ENCODE peak calls at places on chromosome 14, in eight cellular contexts. S is H1, J is mammary epithelial cell, V is pancreas, M is GM23338, H is heart left ventricle, A is thyroid gland, B is Peyer's patch. L is an unnamed sample.

GRCh38 chr14:84209021-84209420 is 1320.9 kb upstream of the FLRT2 start:
- DNase-seq in S (no peak), J (no peak), H (no peak), M (no peak), A (no peak), V (no peak), B (no peak), L (no peak)

GRCh38 chr14:67618617-67619063 is 1.1 kb upstream of the ARG2 start:
- DNase-seq in M (peak), B (no peak), S (no peak), V (peak), H (no peak), A (no peak), J (peak), L (peak)

GRCh38 chr14:37890095-37890494 is 294.7 kb downstream of the TTC6 start:
- DNase-seq in B (no peak), M (no peak), V (no peak), J (no peak), H (no peak), S (no peak), A (no peak), L (no peak)

GRCh38 chr14:60637490-60638452 is 11.5 kb downstream of the SIX1 start:
- DNase-seq in M (peak), S (peak), V (no peak), B (peak), H (no peak), A (no peak), J (no peak), L (no peak)

GRCh38 chr14:94464290-94464689 is 11.7 kb upstream of the SERPINA11 start:
- DNase-seq in J (no peak), H (no peak), B (no peak), A (no peak), V (no peak), S (no peak), M (no peak), L (no peak)

GRCh38 chr14:104266643-104267575 is 128.5 kb downstream of the KIF26A start:
- DNase-seq in H (peak), M (no peak), V (peak), J (no peak), S (no peak), A (no peak), B (peak), L (peak)

GRCh38 chr14:81638656-81639055 is 105.0 kb upstream of the SEL1L start:
- DNase-seq in B (no peak), A (no peak), H (no peak), S (no peak), M (no peak), J (no peak), V (no peak), L (no peak)

GRCh38 chr14:46580941-46581671 is 70.5 kb downstream of the RPL10L start:
- DNase-seq in M (peak), V (no peak), A (no peak), J (peak), H (no peak), B (no peak), S (peak), L (peak)

GRCh38 chr14:71405676-71406075 is 498.4 kb downstream of the PCNX1 start:
- DNase-seq in V (no peak), S (no peak), H (no peak), M (no peak), A (no peak), J (no peak), B (no peak), L (no peak)

GRCh38 chr14:51202914-51203665 is 37.0 kb upstream of the TMX1 start:
- DNase-seq in B (no peak), A (no peak), S (no peak), V (no peak), M (no peak), H (no peak), J (no peak), L (no peak)

GRCh38 chr14:98144964-98145363 is 1127.0 kb downstream of the BCL11B start:
- DNase-seq in B (no peak), S (no peak), V (no peak), A (no peak), H (no peak), M (no peak), J (peak), L (no peak)

GRCh38 chr14:61652526-61653262 is 42.6 kb upstream of the HIF1A start:
- DNase-seq in M (no peak), H (no peak), B (no peak), S (no peak), A (no peak), J (no peak), V (no peak), L (no peak)

GRCh38 chr14:45990252-45990651 is 661.3 kb downstream of the RPL10L start:
- DNase-seq in B (no peak), S (no peak), A (no peak), V (no peak), H (no peak), M (peak), J (no peak), L (no peak)

GRCh38 chr14:104206281-104206904 is 68.0 kb downstream of the KIF26A start:
- DNase-seq in H (no peak), S (no peak), M (no peak), V (peak), J (no peak), A (peak), B (peak), L (peak)

GRCh38 chr14:35133542-35134328 is 11.4 kb downstream of the PRORP start:
- DNase-seq in S (no peak), A (no peak), V (no peak), M (no peak), H (no peak), J (no peak), B (no peak), L (no peak)

GRCh38 chr14:65164068-65164824 is 61.9 kb upstream of the MAX start:
- DNase-seq in A (no peak), H (no peak), B (no peak), V (peak), J (no peak), M (peak), S (no peak), L (peak)

GRCh38 chr14:68787235-68787727 is 5.6 kb downstream of the ZFP36L1 start:
- DNase-seq in B (no peak), S (no peak), M (peak), A (peak), J (no peak), V (peak), H (no peak), L (peak)

GRCh38 chr14:87971010-87971409 is 22.0 kb downstream of the GALC start:
- DNase-seq in B (no peak), H (no peak), V (no peak), A (no peak), M (no peak), J (no peak), S (no peak), L (no peak)

GRCh38 chr14:65184032-65184764 is 81.9 kb upstream of the MAX start:
- DNase-seq in S (no peak), J (peak), H (no peak), A (no peak), V (no peak), B (no peak), M (no peak), L (no peak)

GRCh38 chr14:32201816-32202467 is at the start of gene RNU6-7:
- DNase-seq in A (peak), H (no peak), M (peak), J (peak), B (no peak), V (no peak), S (peak), L (peak)

GRCh38 chr14:92926931-92927330 is 4.0 kb downstream of the CHGA start:
- DNase-seq in S (no peak), H (no peak), V (no peak), M (no peak), J (peak), B (no peak), A (no peak), L (no peak)

GRCh38 chr14:75278422-75279152 is at the start of gene FOS:
- DNase-seq in J (peak), V (peak), M (peak), A (peak), B (peak), H (peak), S (peak), L (peak)

GRCh38 chr14:105855893-105856675 is 329.7 kb downstream of the TMEM121 start:
- DNase-seq in V (no peak), H (peak), A (no peak), B (peak), J (no peak), M (no peak), S (no peak), L (peak)

GRCh38 chr14:61277232-61277631 is 3.9 kb downstream of the TMEM30B start:
- DNase-seq in B (no peak), J (no peak), M (no peak), A (no peak), V (no peak), S (no peak), H (no peak), L (no peak)

GRCh38 chr14:24436355-24437019 is 6.1 kb downstream of the SDR39U1 start:
- DNase-seq in M (peak), S (no peak), A (peak), J (peak), V (peak), B (no peak), H (no peak), L (no peak)

GRCh38 chr14:55297611-55298323 is 26.5 kb downstream of the FBXO34 start:
- DNase-seq in M (peak), H (no peak), A (peak), J (peak), B (no peak), S (no peak), V (peak), L (peak)
- TF ChIP-seq CTCF in M (peak), H (no peak), A (peak), J (peak), B (peak), S (no peak), V (peak), L (no peak)

DNA sequence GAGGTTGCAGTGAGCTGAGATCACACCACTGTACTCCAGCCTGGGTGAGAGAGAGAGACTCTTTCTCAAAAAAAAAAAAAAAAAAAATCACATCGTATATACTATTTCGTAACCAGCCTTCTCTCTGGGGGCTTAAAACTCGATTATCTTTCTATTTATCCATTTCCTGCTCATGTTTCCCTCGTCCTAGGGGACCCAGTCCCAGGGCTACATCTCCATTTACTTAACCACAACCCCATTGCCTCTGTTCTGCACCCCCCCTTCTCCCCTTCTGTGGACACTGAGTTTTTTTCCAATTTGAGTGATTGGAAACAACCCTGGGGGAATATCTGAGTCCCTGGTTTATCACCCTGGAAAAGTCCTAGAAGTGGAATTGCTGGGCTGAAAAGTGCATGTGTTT is 36.2 kb upstream of the YY1 start:
- DNase-seq in H (no peak), A (no peak), M (no peak), J (no peak), S (no peak), B (no peak), V (no peak), L (no peak)
- H3K27ac ChIP-seq in H (no peak), A (no peak), M (no peak), J (no peak), S (no peak), B (no peak), V (no peak), L (no peak)

DNA sequence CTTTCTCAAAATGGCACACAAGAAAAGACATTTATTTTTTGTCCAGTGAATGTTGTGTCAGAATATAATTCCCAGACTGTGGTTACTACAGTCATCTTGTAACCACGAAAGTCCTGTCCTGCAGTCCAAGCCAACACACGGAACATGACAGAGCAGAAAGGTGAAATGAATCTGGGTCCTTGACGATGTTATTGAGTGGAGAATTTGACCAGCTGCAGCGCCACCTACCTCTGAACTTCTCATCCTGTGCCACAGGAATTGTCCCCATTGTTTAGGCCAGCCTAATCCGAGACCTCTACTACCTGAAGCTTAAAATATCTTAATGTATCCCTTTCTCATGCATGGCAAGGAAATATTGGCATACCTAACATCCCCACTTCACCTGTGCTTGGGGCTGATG is 64.1 kb upstream of the OTX2 start:
- DNase-seq in M (peak), V (peak), A (peak), J (peak), H (no peak), S (peak), B (peak), L (peak)
- TF ChIP-seq CTCF in M (peak), V (peak), A (no peak), J (peak), H (no peak), S (peak), B (peak), L (peak)

DNA sequence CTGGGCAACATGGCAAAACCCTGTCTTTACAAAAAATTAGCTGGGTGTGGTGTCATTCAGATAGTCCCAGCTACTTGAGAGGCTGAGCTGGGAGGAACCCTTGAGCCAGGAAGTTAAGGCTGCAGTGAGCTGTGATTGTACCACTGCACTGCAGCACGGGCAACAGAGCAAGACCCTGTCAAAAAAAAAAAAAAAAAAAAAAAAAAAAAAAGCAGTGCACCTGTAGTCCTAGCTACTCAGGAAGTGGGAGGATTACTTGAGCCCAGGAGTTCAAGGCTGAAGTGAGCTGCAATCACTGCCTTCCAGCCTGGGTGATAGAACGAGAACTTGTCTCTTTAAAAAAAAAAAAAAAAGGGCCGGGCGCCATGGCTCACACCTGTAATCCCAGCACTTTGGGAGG is 5.6 kb downstream of the REM2 start:
- DNase-seq in S (no peak), B (no peak), J (no peak), M (no peak), H (no peak), A (no peak), V (no peak), L (no peak)
- H3K27ac ChIP-seq in S (no peak), B (peak), J (no peak), M (no peak), H (no peak), A (no peak), V (no peak), L (peak)

GRCh38 chr14:85528080-85528881 is 1.7 kb upstream of the FLRT2 start:
- DNase-seq in V (peak), B (no peak), A (peak), M (peak), S (no peak), H (no peak), J (peak), L (peak)

GRCh38 chr14:85530626-85531025 is 682 bp downstream of the FLRT2 start:
- DNase-seq in M (no peak), H (no peak), A (no peak), S (no peak), J (no peak), B (no peak), V (no peak), L (no peak)

GRCh38 chr14:85531141-85531593 is 1.2 kb downstream of the FLRT2 start:
- DNase-seq in H (peak), A (peak), V (peak), B (peak), M (peak), J (peak), S (peak), L (peak)

GRCh38 chr14:85528882-85529585 is 910 bp upstream of the FLRT2 start:
- DNase-seq in V (peak), B (no peak), A (peak), S (no peak), J (peak), H (no peak), M (peak), L (no peak)

DNA sequence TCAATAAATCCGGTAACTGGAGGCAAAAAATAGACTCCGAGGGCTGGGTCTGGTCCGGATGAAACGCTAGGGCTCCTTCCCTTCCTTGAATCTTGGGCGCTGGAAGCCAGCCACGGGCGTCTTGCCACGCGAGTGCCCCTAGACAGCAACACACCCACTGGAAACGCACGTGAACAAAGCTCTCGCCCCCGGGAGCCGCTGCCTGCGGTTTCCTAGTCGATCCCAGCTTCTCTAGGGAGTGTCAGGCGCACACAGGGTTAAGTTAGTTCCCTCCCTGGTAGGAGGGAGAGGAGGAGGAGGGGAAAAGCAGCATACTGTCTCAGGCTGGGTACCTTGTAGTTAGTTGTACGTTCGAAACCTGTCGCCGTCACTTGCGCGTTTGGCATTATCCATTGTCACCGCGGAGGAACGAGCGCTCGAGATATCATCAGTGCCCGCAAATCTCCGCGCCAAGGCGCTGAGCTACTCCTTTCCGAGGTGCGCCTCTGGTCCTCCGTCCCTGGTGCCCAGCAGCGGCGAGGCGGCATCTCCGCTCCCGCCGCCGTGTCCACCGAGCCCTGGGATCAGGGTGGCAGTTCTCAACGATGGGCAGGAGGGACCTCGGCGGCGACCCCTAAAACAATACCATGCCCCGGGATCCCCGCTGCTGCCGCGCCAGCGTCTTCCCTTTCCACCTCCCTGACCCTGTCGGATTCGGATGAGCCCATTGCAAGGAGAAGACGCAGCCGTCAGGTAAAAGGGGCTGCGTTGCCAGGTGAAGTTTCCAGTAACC is at the start of gene FLRT2:
- DNase-seq in H (peak), B (peak), S (peak), V (peak), A (peak), J (peak), M (peak), L (peak)
- TF ChIP-seq CTCF in H (no peak), B (no peak), S (no peak), V (no peak), A (no peak), J (no peak), M (no peak), L (no peak)

DNA sequence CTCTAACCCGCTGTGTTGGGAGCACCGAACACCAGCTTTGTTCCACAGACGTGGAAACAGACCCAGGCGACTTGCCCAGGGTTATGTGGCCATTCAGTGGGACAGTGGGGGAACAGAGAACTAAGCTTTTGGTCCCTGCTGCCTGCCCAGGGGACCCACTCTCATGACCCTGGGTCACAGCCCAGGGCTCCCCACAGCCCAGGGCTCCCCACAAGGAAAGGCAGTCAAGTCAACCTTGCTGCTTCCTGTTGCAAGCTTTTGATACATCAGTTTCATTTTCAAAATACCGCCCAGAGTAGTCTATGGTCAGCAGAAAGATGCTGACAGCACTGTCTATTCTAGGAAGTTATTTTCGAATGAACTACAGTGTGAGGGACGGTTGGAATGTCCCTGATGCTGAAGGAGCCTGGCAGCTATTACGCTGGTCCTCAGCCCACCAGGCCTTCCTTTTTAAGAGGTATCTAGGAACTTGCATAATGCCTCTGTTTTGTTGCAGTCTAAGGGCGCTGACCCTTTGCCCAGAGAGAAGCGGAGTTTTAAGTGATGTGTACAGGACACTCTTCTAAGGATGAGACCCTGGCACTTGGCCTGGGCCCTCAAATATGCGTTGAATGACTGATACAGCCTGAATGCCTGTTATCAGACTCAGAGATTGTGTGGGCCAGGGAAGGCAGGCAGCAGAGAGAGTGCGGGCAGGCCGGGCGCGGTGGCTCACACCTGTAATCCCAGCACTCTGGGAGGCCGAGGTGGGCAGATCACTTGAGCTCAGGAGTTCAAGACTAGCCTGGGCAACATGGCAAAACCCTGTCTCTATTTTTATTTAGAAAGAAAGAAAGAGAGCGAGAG is 12.6 kb upstream of the TTC7B start:
- DNase-seq in S (no peak), M (no peak), V (no peak), H (peak), B (no peak), J (no peak), A (no peak), L (no peak)
- H3K27ac ChIP-seq in S (no peak), M (no peak), V (peak), H (peak), B (peak), J (no peak), A (no peak), L (peak)

L was measured in colonic mucosa.